ENCODE peak calls at places on chromosomes 3 and 15, in four cellular contexts. Q is SK-N-SH, H is upper lobe of right lung, T is left lung. E is an unnamed sample. For H3K4me1, the result is how much of the 10 kb centered on the place peaks cover.

GRCh38 chr15:38540516-38540915 is 24.1 kb downstream of the RASGRP1 start:
- DNase-seq in Q (no peak), H (no peak), T (no peak), E (no peak)

GRCh38 chr3:185149591-185149990 is 3.3 kb downstream of the C3orf70 start:
- DNase-seq in Q (no peak), H (no peak), T (no peak), E (no peak)

GRCh38 chr3:186241910-186242821 is 119.9 kb downstream of the DGKG start:
- DNase-seq in Q (peak), H (peak), T (peak), E (peak)

GRCh38 chr3:171822707-171823106 is 12.4 kb upstream of the PLD1 start:
- DNase-seq in Q (no peak), H (no peak), T (no peak), E (no peak)

GRCh38 chr15:29103825-29104565 is 165.6 kb downstream of the NSMCE3 start:
- DNase-seq in Q (no peak), H (peak), T (peak), E (peak)

GRCh38 chr15:81185896-81186295 is 10.8 kb upstream of the IL16 start:
- DNase-seq in Q (no peak), H (no peak), T (no peak), E (no peak)

GRCh38 chr15:47870956-47871625 is 153.8 kb downstream of the SEMA6D start:
- DNase-seq in Q (no peak), H (no peak), T (no peak), E (no peak)

GRCh38 chr15:36499751-36500389 is 79.6 kb upstream of the CDIN1 start:
- DNase-seq in Q (no peak), H (no peak), T (no peak), E (no peak)

GRCh38 chr15:64919721-64920120 is 8.0 kb downstream of the ANKDD1A start:
- DNase-seq in Q (peak), H (no peak), T (no peak), E (no peak)

GRCh38 chr3:47005212-47006144 is 26.0 kb downstream of the NBEAL2 start:
- DNase-seq in Q (peak), H (peak), T (peak), E (no peak)

GRCh38 chr3:106827515-106828213 is 549.6 kb upstream of the CCDC54 start:
- DNase-seq in Q (no peak), H (no peak), T (no peak), E (no peak)

GRCh38 chr3:36434682-36435426 is 54.5 kb downstream of the STAC start:
- DNase-seq in Q (no peak), H (no peak), T (no peak), E (no peak)

GRCh38 chr3:196471551-196471950 is 32.0 kb downstream of the RNF168 start:
- DNase-seq in Q (no peak), H (no peak), T (no peak), E (no peak)

GRCh38 chr3:13420817-13421755 is 964 bp upstream of the NUP210 start:
- DNase-seq in Q (no peak), H (peak), T (peak), E (peak)

GRCh38 chr15:91660174-91660649 is 193.3 kb upstream of the SLCO3A1 start:
- DNase-seq in Q (peak), H (no peak), T (no peak), E (no peak)

GRCh38 chr15:25797511-25798206 is 65.5 kb downstream of the ATP10A start:
- DNase-seq in Q (peak), H (peak), T (peak), E (no peak)

GRCh38 chr3:84600703-84601225 is 358.0 kb upstream of the CADM2 start:
- DNase-seq in Q (no peak), H (no peak), T (no peak), E (no peak)

GRCh38 chr3:173730391-173730790 is 332.8 kb downstream of the NLGN1 start:
- DNase-seq in Q (no peak), H (no peak), T (no peak), E (no peak)

GRCh38 chr3:69719292-69719691 is 20.0 kb upstream of the MITF start:
- DNase-seq in Q (no peak), H (no peak), T (no peak), E (no peak)

GRCh38 chr3:127194601-127195187 is 1.8 kb downstream of the PRR23E start:
- DNase-seq in Q (no peak), H (peak), T (no peak), E (no peak)

GRCh38 chr3:44924102-44925084 is 50.0 kb downstream of the TGM4 start:
- DNase-seq in Q (no peak), H (no peak), T (no peak), E (no peak)

GRCh38 chr3:17799312-17799711 is 56.9 kb upstream of the TBC1D5 start:
- DNase-seq in Q (no peak), H (no peak), T (no peak), E (no peak)

GRCh38 chr3:61666032-61666431 is 104.7 kb downstream of the PTPRG start:
- DNase-seq in Q (no peak), H (no peak), T (no peak), E (no peak)

GRCh38 chr3:152444029-152444641 is 175.4 kb downstream of the MBNL1 start:
- DNase-seq in Q (peak), H (no peak), T (no peak), E (no peak)

GRCh38 chr3:11568503-11569155 is 75.1 kb downstream of the VGLL4 start:
- DNase-seq in Q (no peak), H (no peak), T (no peak), E (peak)

GRCh38 chr3:48897401-48898376 is 993 bp downstream of the SLC25A20 start:
- DNase-seq in Q (no peak), H (no peak), T (peak), E (no peak)

GRCh38 chr3:196712514-196713413 is 587 bp downstream of the PIGX start:
- DNase-seq in Q (no peak), H (peak), T (peak), E (no peak)

GRCh38 chr15:77773903-77774302 is 141.2 kb upstream of the LINGO1 start:
- DNase-seq in Q (no peak), H (no peak), T (no peak), E (no peak)

GRCh38 chr3:192042116-192042515 is 581.2 kb downstream of the PYDC2 start:
- DNase-seq in Q (no peak), H (no peak), T (no peak), E (no peak)

GRCh38 chr3:14798231-14798630 is 20.5 kb upstream of the FGD5 start:
- DNase-seq in Q (no peak), H (peak), T (peak), E (no peak)

GRCh38 chr15:101016581-101016980 is 97.4 kb downstream of the LRRK1 start:
- DNase-seq in Q (no peak), H (no peak), T (no peak), E (no peak)

GRCh38 chr3:124985358-124985757 is 50.8 kb upstream of the MUC13 start:
- DNase-seq in Q (no peak), H (no peak), T (no peak), E (no peak)

GRCh38 chr3:45417949-45418847 is 29.8 kb downstream of the LARS2 start:
- DNase-seq in Q (no peak), H (no peak), T (no peak), E (no peak)

GRCh38 chr3:88105325-88105724 is 44.4 kb upstream of the C3orf38 start:
- DNase-seq in Q (no peak), H (no peak), T (no peak), E (no peak)

GRCh38 chr3:185713015-185713414 is 111.8 kb downstream of the IGF2BP2 start:
- DNase-seq in Q (no peak), H (no peak), T (no peak), E (no peak)

GRCh38 chr3:99859855-99860254 is 42.2 kb downstream of the CMSS1 start:
- DNase-seq in Q (peak), H (no peak), T (no peak), E (no peak)

GRCh38 chr15:56869573-56869972 is 48.9 kb upstream of the TCF12 start:
- DNase-seq in Q (peak), H (no peak), T (no peak), E (no peak)

GRCh38 chr3:194375473-194375872 is 5.9 kb upstream of the LRRC15 start:
- DNase-seq in Q (no peak), H (no peak), T (no peak), E (no peak)

GRCh38 chr15:55434989-55435825 is 26.9 kb downstream of the PIERCE2 start:
- DNase-seq in Q (peak), H (no peak), T (no peak), E (no peak)

GRCh38 chr15:28012231-28012630 is 86.9 kb downstream of the OCA2 start:
- DNase-seq in Q (no peak), H (no peak), T (no peak), E (no peak)

DNA sequence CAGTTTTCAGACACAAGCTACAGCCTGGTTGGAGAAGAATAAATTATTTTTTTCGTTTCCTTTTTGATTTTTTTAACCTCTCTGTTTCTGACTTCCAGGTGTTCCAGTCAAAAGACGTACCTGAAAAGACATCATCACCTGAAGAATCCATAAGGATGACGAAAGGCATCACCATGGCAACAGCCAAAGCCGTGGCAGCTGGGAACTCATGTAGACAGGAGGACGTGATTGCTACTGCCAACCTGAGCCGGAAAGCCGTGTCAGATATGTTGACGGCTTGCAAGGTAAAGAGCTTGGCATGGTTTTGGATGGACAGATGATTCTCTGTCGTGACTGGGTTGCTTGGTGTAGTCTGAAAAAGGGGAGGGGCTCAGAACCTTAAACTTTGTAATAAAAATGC is 237.0 kb upstream of the TPM1 start:
- DNase-seq in Q (no peak), H (no peak), T (no peak), E (no peak)
- H3K4me1 ChIP-seq in Q (under half), H (under half), T (under half), E (under half)

GRCh38 chr3:54856271-54856670 is 71.6 kb downstream of the LRTM1 start:
- DNase-seq in Q (no peak), H (no peak), T (no peak), E (no peak)
- H3K4me3 ChIP-seq in Q (no peak), H (no peak), T (no peak), E (no peak)

DNA sequence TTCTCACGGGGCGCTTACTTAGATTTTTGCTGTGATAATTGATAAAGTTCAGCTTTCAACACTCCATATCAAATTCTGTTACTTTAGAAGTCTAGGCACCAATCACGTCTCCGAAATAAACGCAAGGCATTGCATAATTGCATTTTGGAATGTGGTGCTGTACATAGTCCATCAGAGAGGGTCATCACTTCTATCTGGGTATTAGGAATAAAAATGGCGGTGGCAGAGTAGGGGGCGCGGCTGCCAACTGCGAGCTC is 365 bp upstream of the UQCC5 start:
- DNase-seq in Q (no peak), H (no peak), T (no peak), E (no peak)
- H3K4me1 ChIP-seq in Q (half or more), H (half or more), T (under half), E (under half)

GRCh38 chr3:141392018-141392370 is 23.7 kb downstream of the ZBTB38 start:
- DNase-seq in Q (no peak), H (no peak), T (no peak), E (no peak)
- H3K4me3 ChIP-seq in Q (no peak), H (no peak), T (no peak), E (no peak)

GRCh38 chr3:188280627-188281026 is 126.7 kb downstream of the LPP start:
- DNase-seq in Q (no peak), H (no peak), T (no peak), E (no peak)
- H3K4me1 ChIP-seq in Q (under half), H (under half), T (under half), E (under half)

E was measured in ascending aorta.